ENCODE peak calls at places on chromosomes 2 and 18, in nine cellular contexts. O is tibial nerve; V is suprapubic skin; Y is endothelial cell of umbilical vein; W is psoas muscle; Q is heart right ventricle; G is PC-9; B is CD4-positive, alpha-beta T cell; Z is esophagus squamous epithelium. A is an unnamed sample.
A peak's percentile ranks its signal among the peaks of the same experiment; 100 is the strongest.

GRCh38 chr2:230048010-230048671 is 20.6 kb downstream of the SLC16A14 start:
- DNase-seq in Q (no peak), W (no peak), B (no peak), G (no peak), V (no peak), O (no peak), Y (no peak), Z (no peak), A (no peak)

GRCh38 chr18:68893396-68893795 is 95.5 kb downstream of the CCDC102B start:
- DNase-seq in Y (no peak), W (no peak), V (no peak), O (no peak), G (no peak), B (no peak), Z (no peak), Q (no peak), A (no peak)

GRCh38 chr2:103132536-103133217 is 370.8 kb downstream of the TMEM182 start:
- DNase-seq in B (peak; percentile 4), W (no peak), Y (no peak), G (no peak), Z (no peak), Q (no peak), V (no peak), O (no peak), A (no peak)

GRCh38 chr2:230666446-230666845 is 46.2 kb upstream of the CAB39 start:
- DNase-seq in W (no peak), Q (no peak), O (no peak), B (no peak), Y (no peak), V (no peak), G (no peak), Z (no peak), A (no peak)

GRCh38 chr2:70118798-70119454 is 31.6 kb downstream of the PCBP1 start:
- DNase-seq in Y (peak; percentile 64), B (no peak), G (no peak), V (no peak), O (no peak), Z (no peak), W (no peak), Q (no peak), A (peak; percentile 81)

GRCh38 chr2:43486604-43487003 is 109.2 kb downstream of the THADA start:
- DNase-seq in Y (peak; percentile 31), Q (no peak), O (no peak), W (no peak), Z (no peak), V (no peak), B (no peak), G (no peak), A (peak; percentile 37)

GRCh38 chr18:49055787-49056186 is 105.0 kb upstream of the SMAD7 start:
- DNase-seq in Y (peak; percentile 36), W (peak; percentile 80), G (peak; percentile 14), B (no peak), V (peak; percentile 81), Z (no peak), Q (peak; percentile 54), O (peak; percentile 47), A (peak; percentile 28)

GRCh38 chr2:215367647-215368492 is 56.0 kb downstream of the ATIC start:
- DNase-seq in Y (peak; percentile 44), O (no peak), G (no peak), V (no peak), B (no peak), Z (no peak), W (no peak), Q (no peak), A (no peak)

GRCh38 chr2:192544371-192544955 is 349.7 kb upstream of the TMEFF2 start:
- DNase-seq in Q (no peak), O (no peak), B (no peak), V (no peak), W (no peak), Y (no peak), Z (no peak), G (no peak), A (no peak)

GRCh38 chr2:20186078-20186854 is 38.7 kb downstream of the SDC1 start:
- DNase-seq in V (no peak), B (no peak), O (no peak), Z (no peak), Y (no peak), Q (no peak), W (no peak), G (peak; percentile 74), A (peak; percentile 40)

GRCh38 chr2:165777522-165778186 is 16.4 kb downstream of the GALNT3 start:
- DNase-seq in B (no peak), O (no peak), G (no peak), Y (no peak), Q (no peak), W (no peak), Z (no peak), V (no peak), A (no peak)

GRCh38 chr2:127632592-127633489 is 13.1 kb upstream of the GPR17 start:
- DNase-seq in W (peak; percentile 9), B (no peak), Q (peak; percentile 16), O (no peak), V (no peak), G (no peak), Y (no peak), Z (no peak), A (no peak)

GRCh38 chr18:58822944-58823343 is 41.7 kb upstream of the ZNF532 start:
- DNase-seq in G (no peak), Z (no peak), Q (no peak), V (no peak), B (no peak), Y (no peak), W (no peak), O (no peak), A (no peak)

GRCh38 chr2:203077458-203077857 is 62.8 kb downstream of the NBEAL1 start:
- DNase-seq in O (no peak), B (no peak), V (no peak), W (no peak), Z (no peak), Q (no peak), Y (no peak), G (no peak), A (no peak)

GRCh38 chr2:238970553-238971081 is 122.7 kb downstream of the TWIST2 start:
- DNase-seq in O (no peak), W (peak; percentile 52), G (peak; percentile 84), Y (peak; percentile 66), Q (peak; percentile 51), Z (no peak), B (peak; percentile 30), V (peak; percentile 69), A (peak; percentile 67)

GRCh38 chr2:6769346-6769745 is 96.4 kb downstream of the CMPK2 start:
- DNase-seq in Q (no peak), W (no peak), G (no peak), Z (no peak), V (no peak), B (no peak), O (no peak), Y (no peak), A (no peak)

DNA sequence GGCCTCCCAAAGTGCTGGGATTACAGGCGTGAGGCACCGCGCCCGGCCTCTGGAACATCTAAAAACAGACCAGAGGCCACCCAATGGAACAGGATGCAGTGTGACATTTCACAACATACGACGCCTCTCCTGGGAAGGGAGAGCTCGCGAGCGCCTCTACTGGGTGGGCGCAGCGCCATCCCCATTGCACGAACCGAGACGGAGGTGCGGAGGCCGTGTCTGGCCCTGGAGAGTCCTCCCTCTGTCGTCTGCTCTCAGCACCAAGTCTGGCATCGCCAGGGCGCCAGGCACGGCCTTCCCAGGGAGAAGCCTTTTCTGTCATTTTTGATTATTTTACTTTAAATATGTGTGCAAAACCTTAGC is 9.4 kb upstream of the GBX2 start:
- DNase-seq in W (peak; percentile 66), B (no peak), Q (peak; percentile 58), V (no peak), O (no peak), Y (peak; percentile 55), Z (no peak), G (peak; percentile 39), A (peak; percentile 50)
- H3K27me3 ChIP-seq in W (peaks cover 32% of the 10 kb centered on the region), B (peaks cover 96% of the 10 kb centered on the region), Q (peaks cover 75% of the 10 kb centered on the region), V (peaks cover 97% of the 10 kb centered on the region), O (no peaks in the 10 kb centered on the region), Y (peaks cover 13% of the 10 kb centered on the region), Z (peaks cover 42% of the 10 kb centered on the region), G (no peaks in the 10 kb centered on the region), A (no peaks in the 10 kb centered on the region)

DNA sequence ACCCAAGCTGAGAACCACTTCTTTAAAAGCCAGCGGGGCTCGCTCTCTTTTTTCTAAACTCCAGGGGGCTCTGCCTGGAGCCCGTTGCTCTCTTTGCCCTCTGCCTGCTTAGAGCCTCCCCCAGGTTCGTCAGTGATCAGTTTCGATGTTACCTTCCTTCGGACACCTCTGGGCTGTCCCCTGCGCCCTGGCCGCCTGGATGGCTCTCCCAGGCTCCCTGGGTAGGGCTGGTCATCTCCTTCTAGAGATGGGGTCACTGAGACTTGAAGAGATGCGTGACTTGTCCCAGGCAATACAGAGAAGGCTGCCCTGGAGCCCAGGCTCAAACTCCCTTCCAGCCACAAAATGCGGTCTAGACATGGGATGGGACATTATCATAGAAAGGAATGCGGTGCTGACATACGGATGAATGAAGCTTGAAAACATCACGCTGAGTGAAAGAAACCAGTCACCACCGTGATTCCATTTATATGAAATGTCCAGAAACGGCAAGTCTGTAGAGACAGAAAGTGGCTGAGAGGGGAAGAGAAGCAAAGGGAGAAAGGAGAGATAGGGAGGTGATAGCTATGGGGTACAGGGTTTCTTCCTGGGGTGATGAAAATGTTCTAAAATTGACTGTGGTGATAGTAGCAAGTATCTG is 14.6 kb downstream of the KCNF1 start:
- DNase-seq in B (no peak), Z (no peak), V (no peak), O (no peak), Y (no peak), Q (no peak), W (no peak), G (no peak), A (no peak)
- H3K27me3 ChIP-seq in B (no peaks in the 10 kb centered on the region), Z (no peaks in the 10 kb centered on the region), V (peaks cover 51% of the 10 kb centered on the region), O (no peaks in the 10 kb centered on the region), Y (peaks cover 20% of the 10 kb centered on the region), Q (peaks cover 18% of the 10 kb centered on the region), W (peaks cover 3% of the 10 kb centered on the region), G (no peaks in the 10 kb centered on the region), A (no peaks in the 10 kb centered on the region)

DNA sequence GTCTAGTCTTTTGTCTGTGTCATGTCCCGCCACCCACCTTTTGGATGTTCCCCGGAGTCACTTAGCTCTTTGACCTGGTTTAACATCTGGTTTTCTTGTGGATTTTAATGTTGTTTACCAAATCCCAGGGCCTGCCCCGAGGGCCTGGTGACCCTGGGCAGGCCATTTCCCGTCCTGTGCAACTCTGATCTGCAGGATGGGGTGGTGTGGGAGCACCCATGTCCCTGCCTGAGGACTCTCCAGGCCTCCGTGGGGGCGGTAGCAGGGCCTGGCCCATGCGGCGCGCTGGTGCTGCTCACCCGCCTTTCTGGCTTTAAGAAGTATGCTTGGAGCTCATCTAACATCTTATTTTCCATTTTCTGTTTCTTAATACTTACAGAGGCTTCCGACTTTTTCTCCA is 10.7 kb downstream of the RAMP1 start:
- DNase-seq in W (no peak), Q (no peak), Y (no peak), B (no peak), O (no peak), Z (no peak), G (no peak), V (no peak), A (no peak)
- H3K27me3 ChIP-seq in W (no peaks in the 10 kb centered on the region), Q (no peaks in the 10 kb centered on the region), Y (no peaks in the 10 kb centered on the region), B (peaks cover 3% of the 10 kb centered on the region), O (no peaks in the 10 kb centered on the region), Z (no peaks in the 10 kb centered on the region), G (no peaks in the 10 kb centered on the region), V (peaks cover 3% of the 10 kb centered on the region), A (no peaks in the 10 kb centered on the region)

GRCh38 chr2:24241528-24241927 is 66.7 kb downstream of the FAM228A start:
- DNase-seq in O (no peak), Q (no peak), Y (no peak), G (no peak), B (no peak), Z (no peak), V (no peak), W (no peak), A (no peak)
- H3K27me3 ChIP-seq in O (no peaks in the 10 kb centered on the region), Q (no peaks in the 10 kb centered on the region), Y (no peaks in the 10 kb centered on the region), G (no peaks in the 10 kb centered on the region), B (no peaks in the 10 kb centered on the region), Z (no peaks in the 10 kb centered on the region), V (no peaks in the 10 kb centered on the region), W (no peaks in the 10 kb centered on the region), A (no peaks in the 10 kb centered on the region)